ENCODE peak calls at places on chromosomes 7 and 10, in four cellular contexts. A, R, W and E are unnamed samples.
A peak's percentile ranks its signal among the peaks of the same experiment; 100 is the strongest.

GRCh38 chr7:110804501-110804900 is 286.4 kb upstream of the LRRN3 start:
- DNase-seq in A (no peak), R (no peak), W (no peak), E (no peak)

GRCh38 chr10:33133557-33133956 is 175.5 kb upstream of the ITGB1 start:
- DNase-seq in A (no peak), R (no peak), W (no peak), E (no peak)

GRCh38 chr10:44933922-44934321 is 22.8 kb downstream of the TMEM72 start:
- DNase-seq in A (no peak), R (no peak), W (no peak), E (no peak)

GRCh38 chr10:52673468-52673867 is 99.1 kb downstream of the MBL2 start:
- DNase-seq in A (no peak), R (no peak), W (no peak), E (no peak)

GRCh38 chr10:21347043-21347799 is 178.3 kb downstream of the SKIDA1 start:
- DNase-seq in A (no peak), R (no peak), W (no peak), E (no peak)

GRCh38 chr10:61904711-61905445 is 3.4 kb downstream of the ARID5B start:
- DNase-seq in A (no peak), R (peak; percentile 81), W (peak; percentile 42), E (no peak)

GRCh38 chr10:14543048-14543903 is 212.6 kb upstream of the FRMD4A start:
- DNase-seq in A (no peak), R (peak; percentile 31), W (peak; percentile 60), E (no peak)

GRCh38 chr7:43430412-43430811 is 152.5 kb upstream of the STK17A start:
- DNase-seq in A (no peak), R (peak; percentile 2), W (no peak), E (no peak)

DNA sequence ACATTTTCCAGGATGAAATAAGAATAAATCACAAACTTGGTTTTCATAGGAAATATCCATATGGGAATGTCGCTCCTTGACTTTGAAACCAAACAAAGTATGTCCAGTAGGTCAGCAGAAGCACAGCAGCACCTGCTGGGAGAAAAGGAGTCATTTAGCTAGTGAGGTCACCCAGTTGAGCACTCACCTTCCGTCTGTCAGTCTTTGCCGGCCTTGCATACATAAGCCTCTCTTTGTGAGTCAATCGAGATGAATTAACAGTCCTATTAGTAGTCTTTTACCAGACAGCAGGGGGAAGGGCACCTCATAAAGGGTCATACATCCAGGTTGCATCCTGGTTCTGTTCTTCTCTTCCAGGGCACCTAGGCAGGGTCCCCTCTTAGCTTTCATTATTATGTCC is 232.5 kb upstream of the FZD1 start:
- DNase-seq in A (no peak), R (no peak), W (no peak), E (no peak)
- H3K4me3 ChIP-seq in A (no peak overlapping the region), R (no peak overlapping the region), W (no peak overlapping the region), E (no peak overlapping the region)

GRCh38 chr10:11113156-11113555 is 95.5 kb downstream of the CELF2 start:
- DNase-seq in A (no peak), R (no peak), W (no peak), E (no peak)
- TF ChIP-seq CTCF in A (peak; percentile 59), R (no peak), W (no peak), E (peak; percentile 57)

GRCh38 chr10:46223064-46223480 is 63.7 kb upstream of the ANTXRL start:
- DNase-seq in A (peak; percentile 44), R (no peak), W (no peak), E (no peak)

GRCh38 chr10:46225597-46225996 is 61.2 kb upstream of the ANTXRL start:
- DNase-seq in A (peak; percentile 27), R (no peak), W (no peak), E (no peak)

GRCh38 chr10:46226232-46226631 is 60.6 kb upstream of the ANTXRL start:
- DNase-seq in A (peak; percentile 22), R (no peak), W (no peak), E (no peak)

GRCh38 chr10:46223626-46224413 is 63.0 kb upstream of the ANTXRL start:
- DNase-seq in A (peak; percentile 21), R (no peak), W (no peak), E (no peak)

GRCh38 chr10:46224414-46224682 is 62.4 kb upstream of the ANTXRL start:
- DNase-seq in A (peak; percentile 11), R (no peak), W (no peak), E (no peak)
- H3K4me3 ChIP-seq in A (no peak overlapping the region), R (no peak overlapping the region), W (no peak overlapping the region), E (no peak overlapping the region)

GRCh38 chr7:100719523-100720319 is 547 bp upstream of the EPO start:
- DNase-seq in A (no peak), R (peak; percentile 36), W (no peak), E (no peak)
- TF ChIP-seq CTCF in A (no peak), R (peak; percentile 8), W (no peak), E (no peak)

DNA sequence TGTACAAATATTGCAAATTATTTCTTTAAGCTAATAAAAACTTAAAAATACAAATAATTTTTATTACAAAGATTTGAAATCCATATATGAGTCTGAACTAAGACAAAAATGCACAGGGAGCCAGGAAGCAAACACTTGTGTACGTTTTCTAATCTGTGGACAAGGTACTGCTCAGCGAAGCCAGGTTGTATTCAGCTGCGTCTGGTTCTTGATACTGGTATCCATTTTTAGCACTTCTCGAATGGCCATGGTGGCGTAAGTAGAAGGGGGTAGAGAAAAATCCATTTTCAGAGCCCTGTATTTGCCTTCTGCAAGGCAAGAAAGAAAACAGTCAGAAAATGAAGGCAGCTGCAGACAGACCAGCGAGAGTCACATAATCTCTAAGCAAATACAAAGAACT is 64.5 kb downstream of the PUS7 start:
- DNase-seq in A (no peak), R (no peak), W (no peak), E (no peak)
- H3K4me3 ChIP-seq in A (no peak overlapping the region), R (no peak overlapping the region), W (no peak overlapping the region), E (no peak overlapping the region)

DNA sequence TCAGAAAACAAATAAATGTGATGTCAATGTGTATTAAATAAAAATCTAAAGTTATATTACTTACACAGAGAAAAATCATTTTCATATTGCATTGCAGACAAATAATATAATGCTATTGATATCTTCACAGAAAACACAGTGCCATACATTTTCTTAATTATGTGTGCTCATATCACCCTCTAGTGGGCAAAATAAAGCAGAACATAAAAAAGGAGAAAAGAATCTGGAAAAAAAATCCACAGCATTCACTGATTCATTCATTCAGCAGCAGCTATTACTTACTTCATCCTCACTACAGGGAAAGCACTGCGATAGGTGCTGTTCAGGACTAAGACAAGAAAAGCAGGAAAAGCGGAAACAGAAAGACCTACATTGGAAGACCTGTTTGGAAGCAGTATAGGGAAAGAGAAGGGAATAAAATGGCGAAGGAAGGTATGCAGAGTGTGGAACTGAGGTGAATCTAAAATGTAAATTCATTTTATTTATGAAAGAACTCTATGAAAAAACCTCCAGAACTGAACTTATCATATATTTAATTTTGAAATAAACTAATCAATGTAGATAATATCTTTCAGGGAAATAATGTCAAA is 73.2 kb downstream of the POT1 start:
- DNase-seq in A (no peak), R (peak; percentile 64), W (no peak), E (peak; percentile 23)
- TF ChIP-seq CTCF in A (peak; percentile 50), R (peak; percentile 71), W (peak; percentile 38), E (peak; percentile 56)

GRCh38 chr7:73633323-73633722 is 9.0 kb upstream of the MLXIPL start:
- DNase-seq in A (no peak), R (no peak), W (no peak), E (no peak)

GRCh38 chr7:73642834-73643233 is 18.5 kb upstream of the MLXIPL start:
- DNase-seq in A (no peak), R (no peak), W (no peak), E (no peak)

GRCh38 chr7:73635428-73636200 is 11.3 kb upstream of the MLXIPL start:
- DNase-seq in A (no peak), R (no peak), W (no peak), E (no peak)

GRCh38 chr7:73633844-73634243 is 9.5 kb upstream of the MLXIPL start:
- DNase-seq in A (no peak), R (no peak), W (no peak), E (no peak)

DNA sequence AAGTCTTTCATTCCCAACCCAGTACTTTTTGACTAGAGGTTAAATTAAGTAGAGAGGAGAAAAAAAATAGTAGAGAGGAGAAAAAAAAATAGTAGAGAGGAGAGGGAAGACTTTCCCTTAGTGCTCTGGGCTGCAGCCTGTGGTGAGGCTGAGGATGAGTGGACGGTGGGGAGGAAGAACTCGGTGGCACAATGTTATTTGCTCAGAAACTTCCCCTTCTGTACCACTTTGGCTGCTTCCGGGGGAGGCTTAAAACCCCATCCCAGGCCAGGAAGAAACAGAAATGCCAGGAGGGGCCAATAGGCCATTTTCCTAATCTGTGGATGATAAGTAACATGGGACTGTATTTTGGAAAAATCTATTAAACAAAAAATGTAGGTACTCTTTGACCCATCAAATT is 14.6 kb upstream of the MLXIPL start:
- DNase-seq in A (no peak), R (no peak), W (no peak), E (no peak)
- H3K4me3 ChIP-seq in A (no peak overlapping the region), R (no peak overlapping the region), W (no peak overlapping the region), E (no peak overlapping the region)